ENCODE peak calls at places on chromosomes 6 and 20, in six cellular contexts. Q is MM.1S, D is K562, T is HepG2, W is OCI-LY7, O is H9. F is an unnamed sample.
A peak's percentile ranks its signal among the peaks of the same experiment; 100 is the strongest.

GRCh38 chr6:13457577-13457976 is 29.8 kb downstream of the GFOD1 start:
- DNase-seq in Q (no peak), D (no peak), T (no peak), W (no peak), O (no peak), F (no peak)

GRCh38 chr6:84284428-84285033 is 57.1 kb upstream of the CEP162 start:
- DNase-seq in Q (no peak), D (peak; percentile 50), T (peak; percentile 3), W (no peak), O (peak; percentile 31), F (peak; percentile 54)

GRCh38 chr20:50426865-50427739 is 83.1 kb upstream of the PTPN1 start:
- DNase-seq in Q (no peak), D (no peak), T (no peak), W (no peak), O (no peak), F (no peak)

GRCh38 chr20:38125157-38126056 is 39.7 kb downstream of the TGM2 start:
- DNase-seq in Q (no peak), D (no peak), T (peak; percentile 90), W (no peak), O (no peak), F (no peak)

GRCh38 chr20:25025091-25025861 is 32.7 kb downstream of the ACSS1 start:
- DNase-seq in Q (no peak), D (no peak), T (no peak), W (no peak), O (no peak), F (no peak)

GRCh38 chr6:143967861-143968498 is 40.1 kb downstream of the PLAGL1 start:
- DNase-seq in Q (no peak), D (no peak), T (no peak), W (no peak), O (no peak), F (no peak)

GRCh38 chr6:89430563-89430962 is 2.4 kb upstream of the ANKRD6 start:
- DNase-seq in Q (no peak), D (no peak), T (no peak), W (no peak), O (no peak), F (no peak)

GRCh38 chr6:135358251-135358821 is 139.2 kb downstream of the AHI1 start:
- DNase-seq in Q (no peak), D (peak; percentile 16), T (no peak), W (no peak), O (no peak), F (no peak)

GRCh38 chr20:57920971-57921370 is 211.2 kb upstream of the PMEPA1 start:
- DNase-seq in Q (no peak), D (no peak), T (no peak), W (no peak), O (no peak), F (no peak)

GRCh38 chr20:32763202-32763999 is 1.2 kb downstream of the DNMT3B start:
- DNase-seq in Q (peak; percentile 58), D (peak; percentile 68), T (no peak), W (peak; percentile 36), O (no peak), F (no peak)

GRCh38 chr6:126422912-126423311 is 83.0 kb downstream of the CENPW start:
- DNase-seq in Q (no peak), D (no peak), T (no peak), W (peak; percentile 1), O (no peak), F (no peak)

GRCh38 chr20:3080939-3081388 is 3.6 kb downstream of the AVP start:
- DNase-seq in Q (no peak), D (no peak), T (no peak), W (no peak), O (no peak), F (no peak)

GRCh38 chr20:57429579-57430202 is 38.5 kb downstream of the RBM38 start:
- DNase-seq in Q (no peak), D (no peak), T (peak; percentile 69), W (no peak), O (no peak), F (no peak)

GRCh38 chr20:24892931-24893330 is 56.1 kb upstream of the CST7 start:
- DNase-seq in Q (no peak), D (no peak), T (no peak), W (no peak), O (no peak), F (no peak)

GRCh38 chr6:85675030-85675819 is 32.5 kb upstream of the SYNCRIP start:
- DNase-seq in Q (no peak), D (peak; percentile 65), T (no peak), W (peak; percentile 16), O (peak; percentile 36), F (peak; percentile 63)

GRCh38 chr6:155955038-155955437 is 499.4 kb upstream of the NOX3 start:
- DNase-seq in Q (no peak), D (no peak), T (no peak), W (no peak), O (peak; percentile 78), F (no peak)

GRCh38 chr6:139068846-139069245 is 40.3 kb downstream of the ABRACL start:
- DNase-seq in Q (no peak), D (no peak), T (no peak), W (no peak), O (no peak), F (no peak)

GRCh38 chr20:25061821-25062530 is 4.0 kb upstream of the ACSS1 start:
- DNase-seq in Q (no peak), D (no peak), T (no peak), W (no peak), O (no peak), F (no peak)

GRCh38 chr6:81562169-81562568 is 190.3 kb downstream of the TENT5A start:
- DNase-seq in Q (no peak), D (no peak), T (peak; percentile 20), W (no peak), O (no peak), F (no peak)

GRCh38 chr6:2378046-2378657 is 132.7 kb upstream of the GMDS start:
- DNase-seq in Q (no peak), D (no peak), T (no peak), W (peak; percentile 48), O (no peak), F (peak; percentile 75)

GRCh38 chr6:163863565-163863964 is 449.0 kb downstream of the QKI start:
- DNase-seq in Q (no peak), D (no peak), T (no peak), W (no peak), O (peak; percentile 36), F (no peak)

GRCh38 chr20:44886828-44887227 is 1.3 kb downstream of the YWHAB start:
- DNase-seq in Q (no peak), D (no peak), T (no peak), W (peak; percentile 8), O (no peak), F (no peak)
- H4K20me1 ChIP-seq in Q (peaks cover 45% of the 10 kb centered on the region), D (peaks cover 23% of the 10 kb centered on the region), T (peaks cover 55% of the 10 kb centered on the region), W (peaks cover 47% of the 10 kb centered on the region), O (no peaks in the 10 kb centered on the region), F (peaks cover 43% of the 10 kb centered on the region)

GRCh38 chr20:54064939-54065338 is 5.5 kb downstream of the BCAS1 start:
- DNase-seq in Q (no peak), D (no peak), T (no peak), W (no peak), O (no peak), F (no peak)
- H3K4me1 ChIP-seq in Q (peaks cover 12% of the 10 kb centered on the region), D (peaks cover 15% of the 10 kb centered on the region), T (peaks cover 37% of the 10 kb centered on the region), W (no peaks in the 10 kb centered on the region), O (peaks cover 10% of the 10 kb centered on the region), F (no peaks in the 10 kb centered on the region)

DNA sequence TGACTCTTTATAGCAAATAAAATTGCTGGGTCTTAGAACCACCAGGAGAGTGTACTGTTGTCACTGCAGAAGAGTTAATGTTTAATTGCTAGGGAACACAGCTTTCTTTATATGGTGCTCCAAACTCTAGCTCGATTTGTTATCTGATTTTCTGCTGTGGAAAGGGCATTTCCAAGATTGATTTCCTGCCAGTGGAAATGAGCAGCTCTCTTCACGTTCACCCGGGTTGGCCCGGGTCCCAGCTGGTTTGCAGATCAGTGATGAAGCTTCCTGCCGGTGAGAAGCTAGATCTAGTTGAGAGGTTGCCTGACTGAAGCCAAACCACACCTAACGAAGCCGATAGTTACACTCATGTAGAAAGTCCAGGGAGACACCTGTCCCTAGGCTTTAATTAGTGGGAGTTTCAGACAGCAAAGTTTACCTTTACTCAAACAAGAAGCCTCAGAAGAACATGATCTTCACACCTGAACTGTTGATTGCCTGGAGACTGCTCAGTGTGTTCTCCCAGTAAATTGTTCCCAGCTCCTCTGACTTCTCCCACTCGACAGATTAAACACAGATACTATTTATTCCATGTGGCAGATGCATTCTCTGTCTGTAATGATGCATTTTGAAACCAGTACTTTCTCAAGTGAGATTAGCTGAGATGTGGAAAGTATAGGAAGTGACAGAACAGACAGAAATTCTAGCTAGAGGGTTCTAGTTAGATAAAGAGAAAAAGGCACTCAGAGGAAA is 27.8 kb downstream of the PAQR8 start:
- DNase-seq in Q (peak; percentile 49), D (peak; percentile 59), T (peak; percentile 94), W (peak; percentile 24), O (no peak), F (no peak)
- H2AFZ ChIP-seq in Q (peak overlapping the region; percentile 19), D (peak overlapping the region; percentile 73), T (peak overlapping the region; percentile 10), W (peak overlapping the region; percentile 43), O (no peak overlapping the region), F (no peak overlapping the region)

DNA sequence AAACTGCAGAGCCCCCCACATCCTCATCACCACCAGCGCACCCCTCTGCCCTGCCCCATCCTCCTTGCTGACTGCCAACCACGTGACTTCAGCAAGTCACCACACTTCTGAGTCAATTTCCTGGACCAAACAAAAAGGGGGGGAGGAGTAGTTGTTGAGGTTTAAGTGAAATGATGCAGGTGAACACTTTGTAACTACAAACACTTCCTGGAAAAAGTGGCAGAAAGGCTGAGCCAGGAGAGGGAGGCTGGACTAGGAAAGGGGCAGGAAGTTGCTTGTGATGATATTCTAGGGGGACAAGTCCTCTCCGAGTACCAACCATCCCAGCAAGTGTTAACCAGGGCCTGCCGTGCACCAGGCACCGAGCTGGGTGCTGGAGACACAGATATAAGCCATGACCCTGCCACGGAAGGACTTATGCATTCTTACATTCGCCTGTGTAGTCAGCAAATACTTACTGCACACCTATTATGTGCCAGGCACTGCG is 67.4 kb downstream of the PREX1 start:
- DNase-seq in Q (peak; percentile 61), D (no peak), T (no peak), W (peak; percentile 77), O (no peak), F (no peak)
- H4K20me1 ChIP-seq in Q (no peaks in the 10 kb centered on the region), D (no peaks in the 10 kb centered on the region), T (no peaks in the 10 kb centered on the region), W (no peaks in the 10 kb centered on the region), O (no peaks in the 10 kb centered on the region), F (no peaks in the 10 kb centered on the region)

GRCh38 chr6:35181933-35182612 is 31.7 kb upstream of the SCUBE3 start:
- DNase-seq in Q (no peak), D (peak; percentile 54), T (no peak), W (no peak), O (peak; percentile 43), F (peak; percentile 60)
- H3K4me1 ChIP-seq in Q (peaks cover 20% of the 10 kb centered on the region), D (peaks cover 37% of the 10 kb centered on the region), T (peaks cover 32% of the 10 kb centered on the region), W (no peaks in the 10 kb centered on the region), O (no peaks in the 10 kb centered on the region), F (no peaks in the 10 kb centered on the region)